ENCODE peak calls at places on chromosomes 16 and 17, in six cellular contexts. N, T, U, Y, K and M are unnamed samples.

GRCh38 chr16:68524069-68524820 is 14.8 kb upstream of the ZFP90 start:
- DNase-seq in Y (no peak), N (no peak), K (no peak), U (no peak), T (no peak), M (no peak)

GRCh38 chr17:40363480-40363838 is 1.1 kb downstream of the GJD3 start:
- DNase-seq in Y (no peak), T (no peak), N (no peak), K (no peak), U (no peak), M (peak; percentile 49)

GRCh38 chr16:9134739-9135138 is 43.3 kb downstream of the HAPSTR1 start:
- DNase-seq in N (no peak), K (no peak), Y (peak; percentile 69), T (peak; percentile 22), U (peak; percentile 83), M (peak; percentile 45)

GRCh38 chr16:46620265-46621005 is 744 bp downstream of the SHCBP1 start:
- DNase-seq in K (no peak), U (no peak), T (no peak), N (no peak), Y (peak; percentile 19), M (no peak)

GRCh38 chr17:48064638-48065037 is 16.5 kb downstream of the NFE2L1 start:
- DNase-seq in U (no peak), N (no peak), Y (no peak), K (no peak), T (no peak), M (no peak)

GRCh38 chr17:14302421-14303099 is 1.7 kb downstream of the HS3ST3B1 start:
- DNase-seq in K (peak; percentile 75), T (peak; percentile 90), N (peak; percentile 91), U (peak; percentile 91), Y (peak; percentile 83), M (peak; percentile 95)

GRCh38 chr16:69848635-69849545 is 86.8 kb downstream of the WWP2 start:
- DNase-seq in U (peak; percentile 72), K (peak; percentile 74), T (peak; percentile 90), N (no peak), Y (no peak), M (peak; percentile 86)

GRCh38 chr17:48841395-48841831 is 10.6 kb downstream of the CALCOCO2 start:
- DNase-seq in Y (no peak), U (peak; percentile 58), N (no peak), K (peak; percentile 54), T (no peak), M (no peak)

DNA sequence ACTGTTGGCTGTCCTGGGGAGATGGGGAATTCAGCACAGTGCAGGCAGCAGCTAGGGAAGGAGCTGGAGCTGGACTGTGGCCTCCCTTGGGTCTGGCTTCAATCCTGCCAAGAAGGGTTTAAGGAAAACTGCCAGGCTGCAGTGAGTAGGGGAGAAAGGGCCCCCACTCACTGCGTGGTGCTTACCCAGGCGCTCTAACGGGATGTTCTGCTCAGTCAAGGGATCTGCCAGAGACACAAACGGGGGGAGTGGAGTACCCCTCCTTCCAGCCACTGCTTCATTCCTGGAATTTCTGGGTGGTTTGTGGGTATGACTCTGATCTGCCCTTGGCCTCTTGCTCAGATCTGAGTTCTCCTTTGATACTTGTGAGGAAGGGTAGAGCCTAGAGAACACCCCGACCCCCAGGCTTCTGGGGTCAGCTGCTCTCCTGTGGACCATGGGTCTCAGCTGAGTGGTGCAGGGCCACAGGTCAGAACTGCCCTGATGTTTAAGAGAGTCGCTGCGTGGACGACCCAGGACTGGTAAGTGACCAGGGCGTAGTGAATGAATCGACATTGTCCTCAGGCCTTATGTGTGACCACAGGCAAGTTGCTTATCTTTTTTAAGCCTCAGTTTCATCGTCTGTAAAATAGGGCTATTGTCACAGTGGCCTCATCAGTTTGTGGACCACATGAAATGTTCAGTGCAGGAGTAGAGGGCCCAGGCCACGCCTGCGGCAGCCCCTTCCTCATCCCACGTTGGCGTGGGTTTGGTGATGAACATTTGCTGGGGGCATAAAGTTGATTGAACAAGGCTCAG is 9.6 kb downstream of the CRISPLD2 start:
- DNase-seq in K (no peak), T (no peak), Y (no peak), U (no peak), N (no peak), M (no peak)
- TF ChIP-seq POLR2A in K (no peak), T (no peak), Y (no peak), U (no peak), N (no peak), M (no peak)

GRCh38 chr17:36183001-36183810 is 6.8 kb upstream of the TBC1D3B start:
- DNase-seq in T (no peak), N (peak; percentile 84), K (peak; percentile 64), U (peak; percentile 70), Y (peak; percentile 68), M (peak; percentile 72)
- TF ChIP-seq POLR2A in T (peak; percentile 61), N (peak; percentile 70), K (no peak), U (no peak), Y (peak; percentile 39), M (no peak)

GRCh38 chr16:2516391-2517240 is 2.9 kb downstream of the ATP6V0C start:
- DNase-seq in Y (no peak), U (no peak), K (no peak), N (peak; percentile 65), T (peak; percentile 68), M (no peak)
- TF ChIP-seq POLR2A in Y (no peak), U (no peak), K (no peak), N (no peak), T (no peak), M (no peak)

GRCh38 chr16:50666658-50667496 is 14.2 kb downstream of the SNX20 start:
- DNase-seq in Y (no peak), T (no peak), K (no peak), N (no peak), U (no peak), M (no peak)
- TF ChIP-seq POLR2A in Y (no peak), T (no peak), K (no peak), N (no peak), U (no peak), M (no peak)

GRCh38 chr16:89445166-89445565 is 45.2 kb downstream of the ANKRD11 start:
- DNase-seq in N (no peak), T (no peak), U (no peak), K (no peak), Y (no peak), M (no peak)

GRCh38 chr16:89446136-89446974 is 44.0 kb downstream of the ANKRD11 start:
- DNase-seq in U (no peak), T (no peak), N (no peak), Y (no peak), K (no peak), M (no peak)

GRCh38 chr16:89448656-89449055 is 41.7 kb downstream of the ANKRD11 start:
- DNase-seq in U (peak; percentile 74), T (no peak), N (no peak), Y (no peak), K (no peak), M (peak; percentile 67)

GRCh38 chr16:89444151-89444723 is 46.1 kb downstream of the ANKRD11 start:
- DNase-seq in Y (no peak), K (no peak), T (no peak), N (no peak), U (no peak), M (no peak)

DNA sequence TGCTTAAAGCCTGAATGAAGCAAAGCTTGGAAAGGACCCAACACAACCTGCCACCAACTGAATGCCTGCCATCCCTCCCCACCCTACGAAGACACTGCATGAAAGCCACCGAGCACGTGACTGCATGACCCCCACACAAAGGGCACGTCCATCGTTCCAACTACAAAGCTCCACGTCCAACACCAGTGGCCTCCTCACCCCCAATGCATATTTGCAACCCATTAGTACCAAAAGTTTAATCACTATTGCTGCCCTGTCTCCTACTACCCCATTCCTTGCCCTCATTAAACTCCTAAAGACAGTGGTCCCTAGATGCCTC is 43.4 kb downstream of the ANKRD11 start:
- DNase-seq in N (no peak), T (no peak), K (no peak), Y (no peak), U (no peak), M (no peak)
- TF ChIP-seq POLR2A in N (no peak), T (no peak), K (no peak), Y (no peak), U (no peak), M (no peak)

DNA sequence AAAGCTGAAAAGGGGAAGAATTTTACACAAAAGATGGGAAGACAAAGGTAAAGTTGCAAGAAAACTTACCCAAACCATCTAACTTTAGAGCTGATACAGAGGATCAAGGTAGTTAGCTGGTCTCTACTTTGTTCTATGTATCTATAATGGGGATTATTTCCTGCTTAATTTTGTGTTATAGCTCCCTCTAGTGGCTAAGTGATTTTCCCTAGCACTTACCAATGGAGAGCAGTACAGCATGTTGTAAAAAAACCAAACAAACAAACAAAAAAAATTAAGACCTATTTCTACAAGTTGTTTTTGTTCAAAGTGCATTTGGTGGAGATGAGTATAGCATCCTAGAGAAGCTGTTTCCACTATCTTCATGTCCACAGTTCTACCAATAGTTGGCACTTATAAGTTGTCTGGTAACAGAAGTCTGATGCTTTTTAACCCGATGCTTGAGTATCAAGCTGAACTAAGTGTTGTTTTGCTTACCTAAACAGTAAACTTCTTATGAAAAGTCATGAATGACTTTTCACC is 7.5 kb downstream of the SRSF1 start:
- DNase-seq in T (no peak), U (no peak), Y (peak; percentile 53), K (peak; percentile 42), N (no peak), M (no peak)
- TF ChIP-seq POLR2A in T (no peak), U (no peak), Y (no peak), K (no peak), N (no peak), M (no peak)